ENCODE peak calls at places on chromosomes 12 and 14, in five cellular contexts. B, C, J, S and F are unnamed samples.

GRCh38 chr12:123395236-123395635 is 11.3 kb downstream of the KMT5A start:
- DNase-seq in B (no peak), C (no peak), J (no peak), S (no peak), F (no peak)

GRCh38 chr12:119940881-119941280 is 48.2 kb upstream of the BICDL1 start:
- DNase-seq in B (no peak), C (no peak), J (no peak), S (no peak), F (no peak)

GRCh38 chr12:84976133-84976532 is 59.9 kb downstream of the TSPAN19 start:
- DNase-seq in B (peak), C (peak), J (no peak), S (no peak), F (no peak)

GRCh38 chr12:38823743-38824142 is 81.6 kb downstream of the CPNE8 start:
- DNase-seq in B (no peak), C (no peak), J (no peak), S (no peak), F (no peak)

GRCh38 chr12:47082283-47082962 is 2.7 kb upstream of the AMIGO2 start:
- DNase-seq in B (no peak), C (no peak), J (no peak), S (no peak), F (no peak)

GRCh38 chr12:6700646-6701051 is at the start of gene PIANP:
- DNase-seq in B (no peak), C (no peak), J (peak), S (peak), F (no peak)

GRCh38 chr14:90275820-90276219 is 19.5 kb downstream of the PSMC1 start:
- DNase-seq in B (no peak), C (no peak), J (peak), S (no peak), F (no peak)

GRCh38 chr14:22305563-22306127 is 283.4 kb downstream of the DAD1 start:
- DNase-seq in B (no peak), C (no peak), J (no peak), S (no peak), F (no peak)

GRCh38 chr12:65343801-65344200 is 65.3 kb downstream of the MSRB3 start:
- DNase-seq in B (no peak), C (no peak), J (no peak), S (no peak), F (no peak)

GRCh38 chr12:31629756-31630732 is 29.4 kb upstream of the ETFBKMT start:
- DNase-seq in B (no peak), C (no peak), J (no peak), S (no peak), F (no peak)

GRCh38 chr12:17132336-17132735 is 526.4 kb upstream of the LMO3 start:
- DNase-seq in B (no peak), C (no peak), J (no peak), S (no peak), F (no peak)

GRCh38 chr12:106987846-106988245 is 900 bp upstream of the MTERF2 start:
- DNase-seq in B (no peak), C (no peak), J (no peak), S (no peak), F (no peak)

GRCh38 chr14:103537175-103537990 is 8.4 kb downstream of the TRMT61A start:
- DNase-seq in B (peak), C (no peak), J (no peak), S (no peak), F (no peak)

GRCh38 chr12:112419269-112420133 is 754 bp downstream of the PTPN11 start:
- DNase-seq in B (peak), C (peak), J (peak), S (no peak), F (peak)

GRCh38 chr12:6943387-6943718 is 263 bp upstream of the RNU7-1 start:
- DNase-seq in B (peak), C (peak), J (peak), S (peak), F (peak)

GRCh38 chr12:113820310-113820709 is 145.8 kb downstream of the RBM19 start:
- DNase-seq in B (no peak), C (no peak), J (no peak), S (no peak), F (no peak)

GRCh38 chr12:107277850-107278249 is 184.5 kb upstream of the CRY1 start:
- DNase-seq in B (no peak), C (no peak), J (no peak), S (no peak), F (no peak)

GRCh38 chr12:227286-227915 is 13.4 kb upstream of the SLC6A12 start:
- DNase-seq in B (no peak), C (no peak), J (no peak), S (no peak), F (no peak)

GRCh38 chr12:47361389-47362031 is 281.8 kb upstream of the AMIGO2 start:
- DNase-seq in B (no peak), C (no peak), J (no peak), S (no peak), F (no peak)

GRCh38 chr12:132028111-132028510 is 78.4 kb downstream of the EP400 start:
- DNase-seq in B (no peak), C (no peak), J (no peak), S (no peak), F (no peak)

GRCh38 chr14:94388896-94389469 is 581 bp upstream of the SERPINA1 start:
- DNase-seq in B (no peak), C (no peak), J (no peak), S (no peak), F (no peak)

GRCh38 chr12:3185260-3185870 is 108.2 kb downstream of the TSPAN9 start:
- DNase-seq in B (no peak), C (peak), J (no peak), S (no peak), F (no peak)

GRCh38 chr14:54226103-54226502 is 170.7 kb upstream of the CDKN3 start:
- DNase-seq in B (no peak), C (no peak), J (no peak), S (no peak), F (no peak)

GRCh38 chr12:61920230-61920629 is 340.0 kb upstream of the USP15 start:
- DNase-seq in B (no peak), C (no peak), J (no peak), S (no peak), F (no peak)

GRCh38 chr12:20646239-20646827 is 48.8 kb upstream of the SLCO1C1 start:
- DNase-seq in B (no peak), C (no peak), J (peak), S (no peak), F (no peak)

GRCh38 chr14:93962701-93963601 is 13.4 kb downstream of the ASB2 start:
- DNase-seq in B (no peak), C (no peak), J (no peak), S (no peak), F (peak)

GRCh38 chr12:530871-531270 is 71.1 kb downstream of the B4GALNT3 start:
- DNase-seq in B (no peak), C (no peak), J (no peak), S (no peak), F (no peak)

GRCh38 chr14:100438678-100439592 is 115.8 kb downstream of the SLC25A47 start:
- DNase-seq in B (no peak), C (no peak), J (no peak), S (peak), F (peak)

GRCh38 chr12:92469837-92470236 is 233.0 kb upstream of the PLEKHG7 start:
- DNase-seq in B (no peak), C (no peak), J (no peak), S (no peak), F (no peak)